ENCODE peak calls at places on chromosomes 12 and 14, in four cellular contexts. A is fibroblast of pulmonary artery, H is ovary, S is lower lobe of right lung. B is an unnamed sample.

GRCh38 chr12:124551268-124552144 is 15.9 kb downstream of the NCOR2 start:
- DNase-seq in S (peak), H (no peak), A (no peak), B (no peak)

GRCh38 chr12:104655059-104655609 is 198.4 kb downstream of the CHST11 start:
- DNase-seq in H (no peak), S (no peak), A (no peak), B (no peak)

GRCh38 chr14:90999299-90999698 is 61.1 kb downstream of the RPS6KA5 start:
- DNase-seq in H (no peak), S (no peak), A (no peak), B (no peak)

GRCh38 chr12:104357431-104357952 is 54.0 kb downstream of the EID3 start:
- DNase-seq in A (peak), S (no peak), H (no peak), B (no peak)

GRCh38 chr14:91300283-91300841 is 55.9 kb upstream of the GPR68 start:
- DNase-seq in A (no peak), S (peak), H (no peak), B (no peak)

GRCh38 chr12:59403259-59403932 is 192.4 kb upstream of the SLC16A7 start:
- DNase-seq in H (peak), A (peak), S (no peak), B (no peak)

GRCh38 chr14:69828372-69828771 is 31.3 kb upstream of the SLC10A1 start:
- DNase-seq in A (no peak), H (no peak), S (no peak), B (no peak)

GRCh38 chr12:131511391-131511802 is 199.5 kb upstream of the SFSWAP start:
- DNase-seq in H (no peak), S (no peak), A (peak), B (peak)

GRCh38 chr14:99419905-99420304 is 60.8 kb downstream of the SETD3 start:
- DNase-seq in S (no peak), H (no peak), A (no peak), B (no peak)

GRCh38 chr14:104345316-104346111 is 207.1 kb downstream of the KIF26A start:
- DNase-seq in H (no peak), S (no peak), A (no peak), B (no peak)

GRCh38 chr14:72962829-72963312 is 36.6 kb downstream of the DCAF4 start:
- DNase-seq in A (peak), S (no peak), H (no peak), B (no peak)

GRCh38 chr12:112121780-112122565 is 3.4 kb upstream of the TRAFD1 start:
- DNase-seq in A (peak), H (peak), S (peak), B (no peak)

GRCh38 chr12:103800252-103800771 is 40.7 kb downstream of the NT5DC3 start:
- DNase-seq in H (peak), S (peak), A (peak), B (no peak)

GRCh38 chr14:88326352-88327103 is 3.5 kb upstream of the KCNK10 start:
- DNase-seq in H (no peak), S (no peak), A (no peak), B (no peak)

GRCh38 chr14:23054000-23054811 is 3.1 kb downstream of the CDH24 start:
- DNase-seq in S (no peak), A (no peak), H (no peak), B (no peak)
- TF ChIP-seq CTCF in S (peak), A (peak), H (no peak), B (no peak)

DNA sequence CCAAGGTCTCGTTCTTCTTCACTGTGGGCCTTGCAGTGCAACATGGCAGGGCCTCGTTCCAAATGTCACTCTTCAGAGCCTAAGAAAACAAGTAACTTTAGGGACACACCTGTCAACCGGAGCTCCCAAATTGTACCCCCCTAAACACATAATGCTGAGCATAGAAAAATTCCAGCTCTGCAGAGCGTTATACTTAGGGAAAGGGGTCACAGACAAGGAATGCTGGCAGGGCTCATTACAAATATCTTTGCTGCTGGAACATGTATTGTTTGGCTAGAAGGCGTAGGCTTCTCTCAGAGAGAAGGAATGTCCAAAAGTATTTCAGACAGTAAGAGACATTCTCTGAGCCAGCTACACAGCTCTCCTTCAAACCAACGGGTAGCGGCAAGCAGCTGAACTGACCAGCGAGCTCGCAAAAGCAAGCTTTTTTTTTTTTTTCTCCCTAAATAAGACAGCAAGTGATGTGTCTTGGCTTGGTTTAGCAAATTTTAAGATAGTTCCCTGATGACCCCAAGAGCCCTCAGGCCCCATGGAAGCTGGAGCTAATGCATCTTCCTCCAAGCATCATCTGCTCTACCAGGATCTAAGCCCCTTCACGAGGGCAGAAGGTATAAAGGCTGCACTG is 24.5 kb downstream of the SSH1 start:
- DNase-seq in A (peak), S (peak), H (no peak), B (no peak)
- TF ChIP-seq CTCF in A (no peak), S (no peak), H (no peak), B (no peak)

GRCh38 chr12:12356886-12357696 is at the start of gene BORCS5:
- DNase-seq in S (peak), H (peak), A (peak), B (peak)
- TF ChIP-seq CTCF in S (peak), H (no peak), A (peak), B (no peak)

DNA sequence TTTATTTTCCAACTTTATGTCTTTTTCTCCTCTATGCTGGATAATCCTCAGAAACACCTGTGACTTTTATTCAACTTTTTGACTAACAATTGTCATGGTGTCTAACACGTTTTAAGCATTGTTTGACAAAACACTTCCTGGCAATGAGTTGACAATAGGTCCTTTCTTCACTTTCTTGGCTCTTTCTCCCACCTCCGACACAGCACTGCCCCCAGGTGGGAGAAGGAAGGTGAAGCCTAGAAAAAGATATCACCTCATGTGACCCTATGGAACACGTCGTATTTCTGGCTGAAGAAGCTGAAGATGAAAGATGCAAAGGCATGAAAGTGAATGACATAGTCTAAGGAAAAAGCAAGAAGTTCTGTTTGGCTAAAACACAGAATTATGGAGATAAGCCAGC is 430.0 kb downstream of the ETNK1 start:
- DNase-seq in H (no peak), S (no peak), A (peak), B (no peak)
- TF ChIP-seq CTCF in H (no peak), S (peak), A (peak), B (no peak)

DNA sequence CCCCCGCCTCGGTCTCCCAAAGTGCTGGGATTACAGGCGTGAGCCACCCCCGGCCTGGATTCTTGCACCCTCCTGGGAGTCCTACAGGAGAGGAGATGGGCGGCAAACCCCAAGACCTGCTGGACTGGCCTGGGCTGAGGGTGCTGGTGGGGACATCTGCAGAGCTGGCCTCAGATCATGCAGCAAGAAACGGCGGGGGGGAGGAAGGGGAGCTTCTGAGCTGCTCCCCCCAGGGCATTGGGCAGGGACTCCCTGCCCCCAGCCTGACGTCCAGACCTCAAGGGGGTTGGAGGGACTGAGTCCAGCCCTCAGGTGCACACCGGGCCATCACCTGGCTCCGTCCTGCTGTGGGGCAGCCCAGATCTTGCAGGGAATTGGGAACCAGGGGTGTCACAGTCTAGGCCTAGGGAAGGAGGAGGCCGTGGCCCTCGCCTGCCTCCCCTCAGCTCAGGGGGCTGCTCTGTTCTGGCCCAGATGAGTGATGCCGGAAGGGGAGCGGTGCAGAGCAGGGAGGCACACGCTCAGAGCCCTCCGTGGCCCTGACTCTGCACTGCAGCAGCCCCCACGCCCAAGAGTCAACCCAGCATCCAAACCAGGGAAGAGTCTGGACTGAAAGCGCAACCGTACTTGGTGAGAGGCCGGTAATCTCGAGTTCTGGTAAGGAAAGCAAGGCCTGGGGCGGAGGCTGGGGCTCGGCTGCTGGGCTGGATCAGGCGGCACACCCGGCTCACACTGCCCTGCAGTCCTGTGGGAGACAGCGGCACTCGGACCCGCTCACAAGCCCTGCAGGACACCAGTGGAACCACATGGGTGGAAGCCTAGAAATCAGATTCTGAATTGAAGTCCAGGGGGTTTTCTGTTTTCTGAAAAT is 8.9 kb upstream of the AMN start:
- DNase-seq in H (no peak), A (no peak), S (peak), B (no peak)
- TF ChIP-seq CTCF in H (no peak), A (no peak), S (no peak), B (no peak)

B was measured in natural killer cell.